ENCODE peak calls at places on chromosomes 13 and 19, in six cellular contexts. M, J, L, Z, R and A are unnamed samples.
A peak's percentile ranks its signal among the peaks of the same experiment; 100 is the strongest.

GRCh38 chr13:76993021-76993420 is 1.1 kb downstream of the CLN5 start:
- DNase-seq in M (no peak), J (no peak), L (no peak), Z (no peak), R (no peak), A (no peak)

GRCh38 chr13:106318941-106319411 is 216.5 kb downstream of the EFNB2 start:
- DNase-seq in M (no peak), J (peak; percentile 62), L (no peak), Z (no peak), R (no peak), A (no peak)

GRCh38 chr19:23222998-23223652 is 27.1 kb downstream of the ZNF724 start:
- DNase-seq in M (no peak), J (no peak), L (no peak), Z (no peak), R (no peak), A (no peak)

GRCh38 chr19:7265963-7266362 is 28.3 kb downstream of the INSR start:
- DNase-seq in M (no peak), J (no peak), L (no peak), Z (no peak), R (no peak), A (peak; percentile 45)

GRCh38 chr13:59809564-59809963 is 354.2 kb downstream of the DIAPH3 start:
- DNase-seq in M (no peak), J (no peak), L (no peak), Z (no peak), R (no peak), A (no peak)

GRCh38 chr13:27442071-27442647 is 8.2 kb downstream of the MTIF3 start:
- DNase-seq in M (no peak), J (no peak), L (no peak), Z (no peak), R (peak; percentile 61), A (no peak)

GRCh38 chr19:8334458-8335342 is 8.4 kb downstream of the KANK3 start:
- DNase-seq in M (no peak), J (peak; percentile 82), L (no peak), Z (no peak), R (peak; percentile 71), A (peak; percentile 45)

GRCh38 chr19:58474997-58475713 is 997 bp upstream of the ZNF446 start:
- DNase-seq in M (no peak), J (no peak), L (no peak), Z (no peak), R (no peak), A (no peak)

GRCh38 chr19:1956868-1957492 is 16.0 kb downstream of the CSNK1G2 start:
- DNase-seq in M (no peak), J (no peak), L (no peak), Z (peak; percentile 94), R (no peak), A (no peak)

GRCh38 chr19:3034845-3035541 is 5.9 kb upstream of the TLE2 start:
- DNase-seq in M (peak; percentile 41), J (no peak), L (peak; percentile 80), Z (peak; percentile 75), R (peak; percentile 66), A (no peak)

GRCh38 chr13:102678339-102679122 is 16.3 kb downstream of the METTL21C start:
- DNase-seq in M (no peak), J (no peak), L (no peak), Z (no peak), R (no peak), A (no peak)

GRCh38 chr19:4061683-4062575 is 4.8 kb downstream of the ZBTB7A start:
- DNase-seq in M (no peak), J (no peak), L (peak; percentile 78), Z (peak; percentile 76), R (peak; percentile 87), A (peak; percentile 88)

GRCh38 chr19:46726551-46726950 is 9.6 kb upstream of the PRKD2 start:
- DNase-seq in M (no peak), J (no peak), L (no peak), Z (peak; percentile 63), R (no peak), A (no peak)

GRCh38 chr13:41463823-41464602 is 6.7 kb downstream of the RGCC start:
- DNase-seq in M (no peak), J (no peak), L (no peak), Z (no peak), R (no peak), A (no peak)

GRCh38 chr19:47729799-47730520 is 15.4 kb upstream of the NOP53 start:
- DNase-seq in M (peak; percentile 56), J (no peak), L (peak; percentile 90), Z (peak; percentile 84), R (no peak), A (peak; percentile 92)

GRCh38 chr13:85277753-85278152 is 521.5 kb downstream of the SLITRK6 start:
- DNase-seq in M (no peak), J (no peak), L (no peak), Z (no peak), R (no peak), A (no peak)

GRCh38 chr13:23544668-23545067 is 25.5 kb upstream of the TNFRSF19 start:
- DNase-seq in M (no peak), J (no peak), L (no peak), Z (no peak), R (no peak), A (no peak)

GRCh38 chr19:15401397-15401710 is 17.4 kb downstream of the AKAP8L start:
- DNase-seq in M (no peak), J (no peak), L (no peak), Z (no peak), R (no peak), A (no peak)

GRCh38 chr19:43957891-43958290 is 6.9 kb downstream of the ZNF221 start:
- DNase-seq in M (no peak), J (no peak), L (no peak), Z (no peak), R (no peak), A (no peak)

GRCh38 chr13:112457485-112457884 is 81.3 kb downstream of the SPACA7 start:
- DNase-seq in M (no peak), J (no peak), L (no peak), Z (no peak), R (no peak), A (no peak)

GRCh38 chr19:6767081-6767356 is 216 bp downstream of the SH2D3A start:
- DNase-seq in M (no peak), J (no peak), L (no peak), Z (no peak), R (no peak), A (no peak)

GRCh38 chr19:41893899-41894298 is 10.9 kb downstream of the ARHGEF1 start:
- DNase-seq in M (no peak), J (no peak), L (no peak), Z (no peak), R (no peak), A (no peak)

GRCh38 chr19:48333467-48334384 is 8.4 kb downstream of the EMP3 start:
- DNase-seq in M (peak; percentile 76), J (peak; percentile 90), L (peak; percentile 92), Z (peak; percentile 97), R (peak; percentile 96), A (peak; percentile 95)

GRCh38 chr19:43330726-43331434 is 22.6 kb upstream of the CD177 start:
- DNase-seq in M (no peak), J (no peak), L (no peak), Z (no peak), R (no peak), A (no peak)

GRCh38 chr19:13847900-13848677 is 28.8 kb upstream of the NANOS3 start:
- DNase-seq in M (no peak), J (no peak), L (no peak), Z (no peak), R (no peak), A (no peak)

GRCh38 chr19:39542198-39542597 is 2.2 kb upstream of the EID2 start:
- DNase-seq in M (no peak), J (no peak), L (no peak), Z (no peak), R (no peak), A (no peak)

GRCh38 chr13:86881390-86881789 is 789.8 kb upstream of the SLITRK5 start:
- DNase-seq in M (no peak), J (no peak), L (no peak), Z (no peak), R (no peak), A (no peak)

GRCh38 chr19:49616532-49616931 is 23.4 kb downstream of the RRAS start:
- DNase-seq in M (no peak), J (no peak), L (no peak), Z (no peak), R (no peak), A (no peak)

GRCh38 chr13:110616103-110617101 is 1.1 kb downstream of the NAXD start:
- DNase-seq in M (no peak), J (peak; percentile 27), L (no peak), Z (no peak), R (peak; percentile 71), A (peak; percentile 69)

GRCh38 chr13:110617326-110618072 is 2.2 kb downstream of the NAXD start:
- DNase-seq in M (peak; percentile 35), J (no peak), L (no peak), Z (peak; percentile 88), R (no peak), A (peak; percentile 80)

GRCh38 chr13:110618780-110619179 is 3.4 kb downstream of the NAXD start:
- DNase-seq in M (no peak), J (no peak), L (no peak), Z (no peak), R (no peak), A (no peak)

GRCh38 chr13:110618167-110618566 is 2.8 kb downstream of the NAXD start:
- DNase-seq in M (no peak), J (no peak), L (no peak), Z (no peak), R (no peak), A (no peak)

GRCh38 chr13:110620596-110620995 is 5.3 kb downstream of the NAXD start:
- DNase-seq in M (no peak), J (no peak), L (no peak), Z (no peak), R (no peak), A (no peak)
- H3K27ac ChIP-seq in M (no peak overlapping the region), J (no peak overlapping the region), L (no peak overlapping the region), Z (no peak overlapping the region), R (no peak overlapping the region), A (no peak overlapping the region)

DNA sequence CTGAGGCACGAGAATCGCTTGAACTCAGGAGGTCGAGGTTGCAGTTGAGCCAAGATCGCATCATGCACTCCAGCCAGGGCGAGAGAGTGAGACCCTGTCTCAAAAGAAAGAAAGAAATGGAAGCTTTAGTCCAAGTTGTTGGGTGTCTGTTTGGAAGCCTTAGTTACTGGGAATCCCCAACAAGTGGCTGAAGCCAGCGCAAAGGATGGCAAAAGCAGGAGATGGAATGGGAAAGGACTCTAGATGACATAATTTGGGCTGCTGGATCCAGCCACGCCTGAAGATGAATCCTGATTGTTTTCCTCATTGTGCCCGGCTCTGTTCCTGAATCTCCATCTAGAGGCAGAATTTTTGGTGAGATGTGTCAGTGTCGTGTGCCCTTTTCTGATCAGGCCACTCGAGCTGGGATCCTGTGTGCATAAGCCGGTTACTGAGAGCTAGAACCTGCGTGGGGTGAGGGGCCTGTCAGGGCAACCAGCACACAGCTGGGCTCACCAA is 18.1 kb downstream of the CEBPA start:
- DNase-seq in M (no peak), J (no peak), L (no peak), Z (no peak), R (no peak), A (no peak)
- H3K4me1 ChIP-seq in M (no peaks in the 10 kb centered on the region), J (no peaks in the 10 kb centered on the region), L (peaks cover 20% of the 10 kb centered on the region), Z (no peaks in the 10 kb centered on the region), R (peaks cover 18% of the 10 kb centered on the region), A (peaks cover 5% of the 10 kb centered on the region)

GRCh38 chr19:19138110-19138981 is at the start of gene TMEM161A:
- DNase-seq in M (peak; percentile 98), J (peak; percentile 98), L (peak; percentile 98), Z (peak; percentile 99), R (peak; percentile 97), A (peak; percentile 99)
- TF ChIP-seq POLR2A in M (no peak), J (peak; percentile 89), L (no peak), Z (peak; percentile 38), R (no peak), A (no peak)

GRCh38 chr19:45090598-45090997 is 2.4 kb upstream of the PPP1R37 start:
- DNase-seq in M (no peak), J (no peak), L (no peak), Z (no peak), R (peak; percentile 59), A (no peak)
- H3K27ac ChIP-seq in M (no peak overlapping the region), J (peak overlapping the region; percentile 84), L (no peak overlapping the region), Z (peak overlapping the region; percentile 87), R (no peak overlapping the region), A (peak overlapping the region; percentile 43)